ENCODE peak calls at places on chromosomes 3 and 15, in ten cellular contexts. K is OCI-LY7; O is cardiac muscle cell; H is transverse colon; I is uterus; T is BE2C; E is HepG2; S is lower leg skin; A is naive thymus-derived CD4-positive, alpha-beta T cell; Y is left lung. M is an unnamed sample.

GRCh38 chr3:191076903-191077552 is 122.0 kb upstream of the OSTN start:
- DNase-seq in K (no peak), O (no peak), H (no peak), I (no peak), T (no peak), E (no peak), S (no peak), A (no peak), Y (no peak), M (no peak)

GRCh38 chr3:37800022-37800493 is 61.6 kb upstream of the CTDSPL start:
- DNase-seq in K (no peak), O (no peak), H (no peak), I (no peak), T (no peak), E (no peak), S (no peak), A (no peak), Y (no peak), M (no peak)

GRCh38 chr3:112372396-112372795 is 39.4 kb downstream of the CD200 start:
- DNase-seq in K (no peak), O (peak; percentile 53), H (no peak), I (no peak), T (no peak), E (no peak), S (no peak), A (no peak), Y (no peak), M (no peak)

GRCh38 chr3:171349392-171349791 is 110.8 kb downstream of the TNIK start:
- DNase-seq in K (no peak), O (no peak), H (no peak), I (no peak), T (no peak), E (no peak), S (no peak), A (no peak), Y (no peak), M (no peak)

GRCh38 chr3:159762981-159763465 is 225.6 kb upstream of the IL12A start:
- DNase-seq in K (no peak), O (peak; percentile 85), H (peak; percentile 55), I (peak; percentile 72), T (peak; percentile 42), E (no peak), S (peak; percentile 35), A (no peak), Y (peak; percentile 75), M (peak; percentile 84)

GRCh38 chr3:142998439-142998838 is 2.9 kb upstream of the U2SURP start:
- DNase-seq in K (no peak), O (peak; percentile 22), H (no peak), I (no peak), T (no peak), E (no peak), S (no peak), A (no peak), Y (no peak), M (no peak)

GRCh38 chr3:113264249-113264648 is 52.9 kb downstream of the BOC start:
- DNase-seq in K (no peak), O (no peak), H (no peak), I (no peak), T (no peak), E (no peak), S (no peak), A (no peak), Y (no peak), M (no peak)

GRCh38 chr15:98003976-98004375 is 43.5 kb downstream of the ARRDC4 start:
- DNase-seq in K (no peak), O (no peak), H (no peak), I (no peak), T (no peak), E (no peak), S (no peak), A (no peak), Y (no peak), M (peak; percentile 30)

GRCh38 chr3:97896547-97896946 is 74.7 kb downstream of the CRYBG3 start:
- DNase-seq in K (peak; percentile 17), O (no peak), H (no peak), I (no peak), T (no peak), E (no peak), S (no peak), A (no peak), Y (no peak), M (no peak)

GRCh38 chr3:97896129-97896528 is 74.3 kb downstream of the CRYBG3 start:
- DNase-seq in K (no peak), O (no peak), H (no peak), I (no peak), T (no peak), E (no peak), S (no peak), A (no peak), Y (no peak), M (no peak)

DNA sequence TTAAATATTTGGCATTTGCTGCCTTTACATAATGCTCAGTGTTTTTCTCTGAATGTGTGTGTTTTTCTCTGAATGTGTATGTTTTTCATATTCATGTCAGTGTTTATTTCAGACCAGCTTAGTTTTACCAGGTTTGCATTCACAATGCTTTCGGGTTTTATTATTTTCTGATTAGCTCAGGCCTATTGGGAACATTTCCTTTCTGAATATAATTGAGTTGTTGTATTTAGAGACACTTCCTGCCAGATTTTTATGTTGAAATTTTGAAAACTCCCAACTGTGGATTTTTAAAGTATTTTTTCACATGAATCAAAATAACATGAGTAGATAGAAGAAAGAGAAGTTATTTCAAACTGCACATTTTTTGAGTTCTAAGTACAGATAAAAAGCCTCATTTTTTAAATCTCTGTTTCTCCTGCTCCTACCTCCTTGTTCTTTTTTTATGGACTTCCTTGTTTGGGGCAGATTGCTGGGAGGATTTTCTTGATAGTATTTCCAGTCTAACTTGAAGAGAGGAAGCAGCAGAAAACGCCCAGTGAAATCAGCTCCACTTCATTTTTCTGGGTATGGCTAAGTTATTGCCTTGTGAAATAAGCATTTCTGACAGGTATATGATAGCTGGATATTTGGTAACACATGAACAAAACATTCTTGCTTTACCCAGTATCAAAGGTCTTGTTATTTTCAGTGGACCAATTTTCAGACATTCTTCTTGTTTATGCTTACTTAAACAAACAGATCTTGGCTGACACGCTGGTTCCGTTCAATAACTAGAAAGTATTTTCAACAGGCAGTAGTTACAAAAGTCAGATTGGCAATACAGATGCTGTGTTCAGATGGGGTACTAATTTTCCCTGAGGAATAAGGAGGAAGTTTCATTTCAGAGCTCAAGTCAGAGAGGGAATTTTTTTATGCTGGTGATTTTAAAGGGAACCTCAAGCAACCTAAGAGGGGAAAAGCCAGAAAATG is 70.6 kb downstream of the RIOX2 start:
- DNase-seq in K (no peak), O (peak; percentile 29), H (peak; percentile 7), I (no peak), T (no peak), E (peak; percentile 32), S (no peak), A (no peak), Y (no peak), M (no peak)
- H3K4me3 ChIP-seq in K (no peak overlapping the region), O (no peak overlapping the region), H (no peak overlapping the region), I (no peak overlapping the region), T (no peak overlapping the region), E (no peak overlapping the region), S (no peak overlapping the region), A (no peak overlapping the region), Y (no peak overlapping the region), M (no peak overlapping the region)

GRCh38 chr3:31922962-31923361 is 58.1 kb downstream of the OSBPL10 start:
- DNase-seq in K (no peak), O (no peak), H (no peak), I (no peak), T (no peak), E (peak; percentile 83), S (no peak), A (no peak), Y (no peak), M (no peak)

GRCh38 chr3:31921833-31922232 is 59.2 kb downstream of the OSBPL10 start:
- DNase-seq in K (no peak), O (no peak), H (no peak), I (no peak), T (no peak), E (no peak), S (no peak), A (no peak), Y (no peak), M (no peak)

GRCh38 chr3:31926543-31926942 is 54.5 kb downstream of the OSBPL10 start:
- DNase-seq in K (peak; percentile 73), O (no peak), H (no peak), I (no peak), T (no peak), E (no peak), S (no peak), A (no peak), Y (no peak), M (no peak)

GRCh38 chr3:31925271-31925630 is 55.8 kb downstream of the OSBPL10 start:
- DNase-seq in K (peak; percentile 60), O (no peak), H (no peak), I (no peak), T (no peak), E (no peak), S (no peak), A (no peak), Y (no peak), M (no peak)

GRCh38 chr3:31924628-31925270 is 56.3 kb downstream of the OSBPL10 start:
- DNase-seq in K (peak; percentile 63), O (no peak), H (no peak), I (no peak), T (no peak), E (no peak), S (no peak), A (no peak), Y (no peak), M (no peak)
- H3K4me3 ChIP-seq in K (peak overlapping the region; percentile 53), O (no peak overlapping the region), H (no peak overlapping the region), I (no peak overlapping the region), T (no peak overlapping the region), E (no peak overlapping the region), S (no peak overlapping the region), A (no peak overlapping the region), Y (no peak overlapping the region), M (no peak overlapping the region)

GRCh38 chr3:5009506-5010100 is 30.4 kb downstream of the BHLHE40 start:
- DNase-seq in K (no peak), O (peak; percentile 65), H (no peak), I (no peak), T (no peak), E (no peak), S (no peak), A (no peak), Y (no peak), M (no peak)

GRCh38 chr3:5011555-5012256 is 32.5 kb downstream of the BHLHE40 start:
- DNase-seq in K (peak; percentile 87), O (no peak), H (no peak), I (no peak), T (no peak), E (no peak), S (no peak), A (no peak), Y (peak; percentile 71), M (no peak)

GRCh38 chr3:5010140-5010539 is 30.9 kb downstream of the BHLHE40 start:
- DNase-seq in K (no peak), O (no peak), H (no peak), I (no peak), T (no peak), E (no peak), S (no peak), A (no peak), Y (no peak), M (no peak)

GRCh38 chr3:5012398-5012797 is 33.2 kb downstream of the BHLHE40 start:
- DNase-seq in K (peak; percentile 30), O (no peak), H (no peak), I (no peak), T (no peak), E (no peak), S (no peak), A (no peak), Y (no peak), M (no peak)

DNA sequence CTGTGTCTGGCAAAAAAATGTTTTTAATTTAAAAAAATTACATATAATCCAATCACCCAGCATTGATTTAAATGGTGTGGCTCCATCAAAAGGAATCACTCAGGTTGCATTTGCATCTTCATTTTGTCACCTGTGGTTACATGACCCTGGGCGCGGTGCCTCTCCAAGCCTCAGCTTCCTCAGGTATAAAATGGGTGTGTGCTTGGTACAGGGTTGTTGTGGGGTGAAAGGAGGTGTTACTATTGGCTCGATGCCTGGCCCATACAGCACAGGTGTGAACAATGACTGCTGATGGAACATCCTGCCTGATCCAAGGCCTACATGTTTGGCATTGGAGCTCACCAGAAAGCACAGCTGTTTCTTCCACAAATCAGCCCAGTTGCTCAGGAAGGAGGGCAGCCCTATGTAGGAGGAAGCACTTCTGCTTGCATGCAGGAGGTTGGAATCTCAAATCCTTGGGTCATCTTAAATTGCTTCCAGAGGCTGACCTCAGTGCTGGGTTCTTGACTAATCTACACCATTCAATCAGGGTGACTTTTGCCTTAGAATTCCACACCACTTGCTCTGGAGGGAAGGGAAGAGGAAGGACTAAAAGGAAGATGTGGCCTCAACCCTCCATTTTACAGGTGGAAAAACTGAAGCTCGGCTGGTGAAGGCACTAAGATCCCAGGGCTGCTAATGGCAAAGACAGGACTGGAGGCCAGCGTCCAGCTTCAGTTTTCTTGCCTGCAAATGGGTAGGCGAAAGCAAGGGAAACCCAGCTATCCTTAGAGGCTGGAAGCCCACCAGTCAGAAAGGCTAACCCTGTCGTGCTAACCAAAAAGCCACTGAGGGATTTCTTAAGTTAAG is 31.7 kb downstream of the BHLHE40 start:
- DNase-seq in K (peak; percentile 14), O (no peak), H (peak; percentile 61), I (no peak), T (no peak), E (no peak), S (no peak), A (no peak), Y (no peak), M (no peak)
- H3K4me3 ChIP-seq in K (peak overlapping the region; percentile 40), O (no peak overlapping the region), H (no peak overlapping the region), I (no peak overlapping the region), T (no peak overlapping the region), E (no peak overlapping the region), S (no peak overlapping the region), A (no peak overlapping the region), Y (no peak overlapping the region), M (no peak overlapping the region)

DNA sequence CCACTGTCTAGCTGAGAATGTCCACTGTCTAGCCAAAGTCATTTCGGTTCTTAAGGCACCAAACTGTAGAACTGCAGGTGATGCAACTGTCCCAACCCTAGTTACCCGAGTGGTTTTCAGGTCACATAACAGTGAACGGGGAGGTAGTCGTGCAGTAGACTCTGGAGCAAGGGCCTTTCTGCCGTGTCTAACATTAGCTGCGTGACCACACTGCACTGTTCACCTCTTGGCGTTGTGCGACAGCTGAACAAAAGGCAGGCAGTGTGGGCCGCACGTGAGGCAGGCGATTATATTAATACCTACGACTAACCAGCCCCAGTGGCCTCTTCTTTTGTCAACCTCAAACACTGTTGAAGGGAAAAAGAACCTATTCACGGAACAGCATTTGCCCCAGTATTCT is 2.8 kb downstream of the LRRN1 start:
- DNase-seq in K (no peak), O (no peak), H (no peak), I (no peak), T (no peak), E (no peak), S (no peak), A (no peak), Y (no peak), M (no peak)
- H3K4me3 ChIP-seq in K (no peak overlapping the region), O (no peak overlapping the region), H (no peak overlapping the region), I (no peak overlapping the region), T (no peak overlapping the region), E (no peak overlapping the region), S (no peak overlapping the region), A (no peak overlapping the region), Y (no peak overlapping the region), M (no peak overlapping the region)